ENCODE peak calls at places on chromosomes 13 and 19, in five cellular contexts. B, M, I, L and V are unnamed samples.

GRCh38 chr19:53881482-53882390 is at the start of gene PRKCG:
- DNase-seq in I (peak), L (peak), B (no peak), M (peak), V (no peak)

GRCh38 chr19:45817725-45818301 is 2.7 kb upstream of the RSPH6A start:
- DNase-seq in I (peak), B (no peak), M (peak), L (no peak), V (no peak)

GRCh38 chr13:94251801-94252200 is 227.7 kb downstream of the DCT start:
- DNase-seq in M (no peak), L (no peak), I (no peak), B (no peak), V (no peak)

GRCh38 chr13:72952529-72953141 is 106.2 kb upstream of the KLF5 start:
- DNase-seq in L (no peak), M (no peak), B (no peak), I (no peak), V (no peak)

GRCh38 chr19:3105641-3106508 is 11.7 kb downstream of the GNA11 start:
- DNase-seq in M (no peak), B (no peak), I (no peak), L (no peak), V (no peak)

GRCh38 chr13:75416327-75417005 is 65.5 kb downstream of the TBC1D4 start:
- DNase-seq in B (peak), I (no peak), L (no peak), M (no peak), V (no peak)

GRCh38 chr13:27599845-27600553 is 20.3 kb downstream of the LNX2 start:
- DNase-seq in M (peak), B (no peak), L (peak), I (peak), V (no peak)

GRCh38 chr13:113207890-113208423 is 512 bp downstream of the PCID2 start:
- DNase-seq in M (no peak), I (no peak), B (no peak), L (peak), V (no peak)

GRCh38 chr13:51793570-51794273 is 10.2 kb downstream of the DHRS12 start:
- DNase-seq in B (peak), M (peak), L (no peak), I (no peak), V (peak)

GRCh38 chr19:377801-378581 is 31.0 kb downstream of the C2CD4C start:
- DNase-seq in I (peak), B (no peak), L (no peak), M (no peak), V (no peak)

GRCh38 chr19:50380767-50381166 is 3.4 kb upstream of the POLD1 start:
- DNase-seq in M (no peak), B (no peak), I (no peak), L (no peak), V (no peak)

GRCh38 chr13:51058461-51059167 is 52.5 kb downstream of the C13orf42 start:
- DNase-seq in L (no peak), I (peak), M (no peak), B (no peak), V (no peak)

GRCh38 chr19:9538183-9539058 is at the start of gene ZNF426:
- DNase-seq in B (peak), M (peak), I (peak), L (peak), V (peak)

GRCh38 chr19:2266183-2266993 is 10.2 kb upstream of the JSRP1 start:
- DNase-seq in B (peak), I (peak), L (peak), M (peak), V (peak)

GRCh38 chr19:52102163-52102562 is 6.6 kb upstream of the ZNF841 start:
- DNase-seq in B (no peak), M (no peak), I (no peak), L (no peak), V (no peak)

GRCh38 chr13:20387441-20387971 is 138.2 kb downstream of the CRYL1 start:
- DNase-seq in I (no peak), B (no peak), L (no peak), M (no peak), V (peak)

GRCh38 chr19:5814123-5814839 is 9.4 kb downstream of the NRTN start:
- DNase-seq in M (no peak), L (no peak), I (no peak), B (no peak), V (no peak)

GRCh38 chr13:25846227-25846984 is 205.4 kb downstream of the SHISA2 start:
- DNase-seq in I (no peak), L (no peak), M (no peak), B (no peak), V (no peak)

GRCh38 chr19:13839193-13839937 is 37.6 kb upstream of the NANOS3 start:
- DNase-seq in L (no peak), I (peak), B (peak), M (peak), V (peak)

GRCh38 chr19:30861896-30862295 is 487.3 kb downstream of the TSHZ3 start:
- DNase-seq in L (no peak), M (no peak), I (no peak), B (no peak), V (no peak)

GRCh38 chr13:24683833-24684599 is 3.8 kb downstream of the ATP12A start:
- DNase-seq in B (no peak), L (peak), M (peak), I (peak), V (no peak)

GRCh38 chr13:39530996-39531395 is 72.0 kb downstream of the LHFPL6 start:
- DNase-seq in M (no peak), L (no peak), B (no peak), I (no peak), V (no peak)

GRCh38 chr19:919157-920050 is 2.3 kb downstream of the KISS1R start:
- DNase-seq in B (no peak), I (no peak), M (no peak), L (no peak), V (no peak)

GRCh38 chr19:44576843-44577565 is 36.4 kb upstream of the IGSF23 start:
- DNase-seq in L (peak), M (peak), I (peak), B (no peak), V (no peak)

GRCh38 chr13:93776936-93777335 is 550.3 kb downstream of the GPC6 start:
- DNase-seq in M (no peak), L (no peak), B (no peak), I (no peak), V (no peak)

DNA sequence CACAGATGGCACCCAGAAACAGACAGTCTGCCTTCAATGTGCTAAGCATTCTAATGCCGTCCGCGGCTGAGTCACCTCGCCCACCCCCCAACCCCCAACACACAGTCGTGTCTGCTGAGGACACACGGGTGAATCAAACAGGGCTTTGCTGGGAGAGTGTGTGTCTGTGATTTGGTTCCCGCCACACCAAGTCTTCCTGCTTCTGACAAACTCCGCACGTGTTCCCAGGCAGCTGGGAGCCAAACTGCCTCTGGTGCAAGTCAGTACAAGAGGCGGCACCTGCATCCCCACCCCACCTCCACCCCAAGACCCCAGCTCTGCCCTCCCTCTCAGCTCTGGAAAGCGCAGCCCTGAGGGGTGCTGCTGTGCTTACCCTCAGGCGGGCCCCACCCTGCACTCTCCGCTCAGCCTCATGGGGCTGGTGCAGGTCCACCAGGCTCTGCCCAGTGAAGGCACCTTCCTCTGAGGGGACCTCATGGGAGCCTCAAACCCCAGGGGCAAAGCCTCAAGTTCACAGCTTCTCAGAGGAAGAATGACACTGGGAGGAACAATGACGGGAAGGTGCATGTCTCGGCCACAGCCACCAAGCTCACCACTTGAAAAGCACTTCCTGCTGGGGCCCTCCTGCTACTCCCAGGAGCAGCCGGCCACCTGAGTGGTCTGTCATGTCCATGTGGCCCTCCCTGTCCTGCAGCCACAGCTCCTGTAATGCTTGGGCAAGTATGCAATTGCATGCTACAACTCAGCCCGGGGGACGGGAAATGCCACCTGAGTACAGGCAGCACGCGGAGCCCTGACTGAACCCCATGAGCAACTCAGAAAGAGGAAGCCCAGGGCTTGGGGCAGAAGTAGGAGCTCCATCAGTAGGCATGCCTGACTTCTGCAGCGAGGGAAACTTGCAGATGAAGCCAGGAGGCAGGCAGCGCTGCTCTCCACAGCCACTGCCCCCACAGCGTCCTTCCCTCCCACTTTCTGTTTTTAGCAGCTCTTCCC is 15.1 kb upstream of the SLC35E1 start:
- DNase-seq in I (no peak), L (no peak), B (peak), M (no peak), V (peak)
- TF ChIP-seq REST in I (no peak), L (no peak), B (no peak), M (no peak), V (no peak)

GRCh38 chr13:97502192-97502591 is 68.2 kb downstream of the RAP2A start:
- DNase-seq in B (no peak), I (no peak), M (no peak), L (no peak), V (no peak)
- TF ChIP-seq GABPA in B (no peak), I (no peak), M (no peak), L (no peak), V (no peak)

GRCh38 chr13:112067121-112067741 is at the start of gene SOX1:
- DNase-seq in M (no peak), L (no peak), I (no peak), B (no peak), V (no peak)
- TF ChIP-seq REST in M (no peak), L (no peak), I (no peak), B (no peak), V (no peak)

GRCh38 chr19:4633140-4633967 is 6.0 kb upstream of the TNFAIP8L1 start:
- DNase-seq in L (peak), B (peak), I (peak), M (peak), V (peak)
- TF ChIP-seq GABPA in L (no peak), B (no peak), I (no peak), M (no peak), V (no peak)